ENCODE peak calls at places on chromosomes 5 and 9, in seven cellular contexts. U is HCT116, J is BE2C, C is transverse colon, L is A673, V is suprapubic skin, M is stomach. E is an unnamed sample. For H3K9me3, the result is how much of the 10 kb centered on the place peaks cover.

GRCh38 chr5:173165193-173165988 is 21.1 kb downstream of the BNIP1 start:
- DNase-seq in U (no peak), J (no peak), C (no peak), L (no peak), V (no peak), M (peak), E (no peak)

GRCh38 chr5:134611515-134611914 is 21.1 kb downstream of the SAR1B start:
- DNase-seq in U (no peak), J (no peak), C (no peak), L (no peak), V (no peak), M (no peak), E (no peak)

GRCh38 chr5:88875609-88876234 is 7.3 kb downstream of the MEF2C start:
- DNase-seq in U (no peak), J (no peak), C (no peak), L (no peak), V (no peak), M (no peak), E (no peak)

GRCh38 chr9:95001720-95002119 is 275.2 kb downstream of the AOPEP start:
- DNase-seq in U (no peak), J (no peak), C (no peak), L (no peak), V (no peak), M (no peak), E (no peak)

GRCh38 chr5:173645437-173645807 is 29.0 kb upstream of the BOD1 start:
- DNase-seq in U (no peak), J (no peak), C (no peak), L (no peak), V (peak), M (no peak), E (no peak)

GRCh38 chr9:128768581-128768980 is 3.1 kb downstream of the ZER1 start:
- DNase-seq in U (no peak), J (no peak), C (no peak), L (no peak), V (no peak), M (no peak), E (no peak)

GRCh38 chr5:543755-544674 is 19.8 kb upstream of the SLC9A3 start:
- DNase-seq in U (no peak), J (peak), C (peak), L (no peak), V (peak), M (peak), E (no peak)

GRCh38 chr5:111235635-111236034 is 11.5 kb downstream of the CAMK4 start:
- DNase-seq in U (no peak), J (no peak), C (no peak), L (no peak), V (no peak), M (no peak), E (no peak)

GRCh38 chr5:127886141-127886540 is 182.9 kb downstream of the CCDC192 start:
- DNase-seq in U (no peak), J (no peak), C (peak), L (no peak), V (no peak), M (no peak), E (no peak)

GRCh38 chr9:91642771-91643170 is 219.1 kb upstream of the NFIL3 start:
- DNase-seq in U (no peak), J (no peak), C (no peak), L (no peak), V (no peak), M (no peak), E (no peak)

GRCh38 chr5:179297026-179297425 is 48.2 kb downstream of the ADAMTS2 start:
- DNase-seq in U (no peak), J (no peak), C (no peak), L (no peak), V (no peak), M (no peak), E (no peak)

GRCh38 chr5:179300834-179301233 is 44.4 kb downstream of the ADAMTS2 start:
- DNase-seq in U (no peak), J (peak), C (no peak), L (no peak), V (peak), M (no peak), E (peak)

GRCh38 chr5:179297486-179298180 is 47.6 kb downstream of the ADAMTS2 start:
- DNase-seq in U (no peak), J (peak), C (no peak), L (no peak), V (peak), M (no peak), E (no peak)

GRCh38 chr5:179296150-179296821 is 49.0 kb downstream of the ADAMTS2 start:
- DNase-seq in U (no peak), J (peak), C (no peak), L (no peak), V (peak), M (no peak), E (peak)

DNA sequence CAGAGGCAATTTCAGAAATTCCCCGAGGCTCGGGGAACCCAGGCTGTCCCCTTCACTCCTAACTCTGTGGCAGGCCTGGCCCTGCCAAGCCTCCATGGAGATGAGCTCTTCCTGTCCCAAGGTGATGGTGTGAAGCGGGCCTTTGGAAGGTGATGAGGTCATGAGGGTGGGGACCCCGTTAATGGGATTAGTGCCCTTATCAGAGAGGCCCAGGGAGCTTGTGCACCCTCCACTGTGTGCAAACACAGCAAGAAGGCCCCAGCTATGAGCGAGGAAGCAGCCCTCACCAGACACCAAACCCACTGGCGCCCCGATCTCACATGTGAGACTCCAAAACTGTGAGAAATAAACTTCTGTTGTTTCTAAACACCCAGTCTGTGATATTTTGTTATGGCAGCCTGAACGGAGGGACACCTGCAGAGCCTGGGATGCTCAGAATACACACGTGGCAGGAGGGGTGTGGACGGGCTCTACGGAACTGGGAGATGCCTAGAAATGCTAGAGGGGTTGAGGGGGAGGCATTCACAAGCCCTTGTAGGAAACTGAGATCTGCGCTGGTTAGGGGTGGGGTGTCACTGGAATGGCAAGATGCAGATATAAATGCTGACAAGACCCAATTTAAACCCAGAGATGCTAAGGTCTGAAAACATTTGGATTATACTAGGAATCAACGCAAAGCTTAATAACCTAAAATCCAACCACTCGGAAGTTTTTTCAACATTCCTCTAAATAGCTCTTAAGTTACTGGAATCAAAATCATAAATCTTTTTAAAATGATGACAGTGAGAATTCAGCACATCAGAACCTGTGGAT is 46.9 kb downstream of the ADAMTS2 start:
- DNase-seq in U (no peak), J (no peak), C (no peak), L (no peak), V (peak), M (no peak), E (peak)
- H3K9me3 ChIP-seq in U (under half), J (under half), C (under half), L (under half), V (under half), M (under half), E (under half)

GRCh38 chr9:96874201-96874785 is 20.0 kb upstream of the ZNF782 start:
- DNase-seq in U (no peak), J (no peak), C (no peak), L (no peak), V (no peak), M (no peak), E (no peak)
- H3K4me3 ChIP-seq in U (no peak), J (no peak), C (no peak), L (no peak), V (no peak), M (no peak), E (no peak)

GRCh38 chr9:132411091-132411508 is 1.1 kb downstream of the CFAP77 start:
- DNase-seq in U (peak), J (peak), C (peak), L (peak), V (no peak), M (peak), E (peak)
- TF ChIP-seq CTCF in U (peak), J (peak), C (peak), L (peak), V (peak), M (peak), E (peak)

GRCh38 chr9:36276840-36277239 is 18.6 kb upstream of the GNE start:
- DNase-seq in U (no peak), J (no peak), C (peak), L (no peak), V (no peak), M (no peak), E (no peak)
- H3K9me3 ChIP-seq in U (under half), J (under half), C (under half), L (under half), V (under half), M (under half), E (under half)